ENCODE peak calls at places on chromosomes 12 and 14, in eight cellular contexts. E is NT2/D1, C is T47D, L is ascending aorta, R is left ventricle myocardium inferior, O is GM03348, V is T follicular helper cell, A is RCC 7860. Y is an unnamed sample.

GRCh38 chr12:89821901-89822300 is 113.3 kb upstream of the ATP2B1 start:
- DNase-seq in E (no peak), A (no peak), R (no peak), V (no peak), O (no peak), L (no peak), C (no peak), Y (no peak)

GRCh38 chr14:64800000-64800399 is 79.7 kb downstream of the SPTB start:
- DNase-seq in L (no peak), C (peak; percentile 82), A (no peak), E (no peak), V (no peak), R (peak; percentile 39), O (peak; percentile 74), Y (no peak)

GRCh38 chr12:1697253-1697652 is 6.4 kb downstream of the ADIPOR2 start:
- DNase-seq in C (no peak), O (no peak), R (no peak), V (no peak), L (no peak), A (no peak), E (no peak), Y (no peak)

GRCh38 chr12:120404271-120404670 is 33.6 kb upstream of the COX6A1 start:
- DNase-seq in O (no peak), L (no peak), V (no peak), A (no peak), R (no peak), E (no peak), C (peak; percentile 38), Y (no peak)

GRCh38 chr12:38544357-38545066 is 227.9 kb downstream of the ALG10B start:
- DNase-seq in A (no peak), L (no peak), E (peak; percentile 35), C (no peak), V (no peak), O (no peak), R (no peak), Y (no peak)

GRCh38 chr12:46770501-46771183 is 55.2 kb downstream of the SLC38A4 start:
- DNase-seq in E (no peak), C (peak; percentile 40), O (peak; percentile 40), V (no peak), L (no peak), R (no peak), A (no peak), Y (no peak)

GRCh38 chr14:63039800-63040380 is 5.4 kb downstream of the KCNH5 start:
- DNase-seq in E (peak; percentile 44), L (no peak), O (no peak), A (no peak), V (no peak), C (peak; percentile 65), R (no peak), Y (no peak)

GRCh38 chr12:51377099-51377984 is 13.9 kb downstream of the GALNT6 start:
- DNase-seq in L (no peak), A (no peak), R (no peak), E (no peak), V (no peak), O (no peak), C (no peak), Y (no peak)

GRCh38 chr14:36655963-36656768 is 5.5 kb upstream of the PAX9 start:
- DNase-seq in C (no peak), R (no peak), V (no peak), L (no peak), E (no peak), O (no peak), A (no peak), Y (no peak)

GRCh38 chr14:73133795-73134194 is 2.5 kb upstream of the PSEN1 start:
- DNase-seq in A (no peak), V (no peak), O (no peak), C (no peak), R (no peak), E (no peak), L (no peak), Y (no peak)

Y was measured in sigmoid colon.